ENCODE peak calls at places on chromosomes 4 and X, in four cellular contexts. C is IMR-90, W is colonic mucosa, F is sigmoid colon. X is an unnamed sample. For H3K4me1, the result is how much of the 10 kb centered on the place peaks cover.

GRCh38 chr4:111736516-111736915 is 408.7 kb upstream of the FAM241A start:
- DNase-seq in C (no peak), W (no peak), F (no peak), X (no peak)

GRCh38 chr4:1981251-1982055 is 27.3 kb downstream of the NELFA start:
- DNase-seq in C (peak), W (peak), F (no peak), X (no peak)

GRCh38 chrX:71184803-71185495 is 38.1 kb upstream of the GJB1 start:
- DNase-seq in F (no peak), C (no peak), W (no peak), X (no peak)

GRCh38 chrX:129360175-129360574 is 163.1 kb downstream of the SMARCA1 start:
- DNase-seq in F (no peak), W (peak), C (peak), X (no peak)

GRCh38 chrX:125757794-125758564 is 408.1 kb downstream of the DCAF12L2 start:
- DNase-seq in F (no peak), C (no peak), W (no peak), X (no peak)

GRCh38 chr4:161813889-161814288 is 349.9 kb downstream of the FSTL5 start:
- DNase-seq in C (no peak), F (no peak), W (no peak), X (no peak)

GRCh38 chrX:150767475-150768131 is 74.4 kb downstream of the MTMR1 start:
- DNase-seq in W (peak), F (no peak), C (peak), X (no peak)

GRCh38 chr4:8874896-8875680 is 3.4 kb upstream of the HMX1 start:
- DNase-seq in W (no peak), F (no peak), C (no peak), X (no peak)

GRCh38 chrX:125289920-125290319 is 29.8 kb upstream of the TEX13C start:
- DNase-seq in F (no peak), W (no peak), C (peak), X (no peak)

GRCh38 chrX:119687661-119688413 is 5.1 kb downstream of the SEPTIN6 start:
- DNase-seq in W (no peak), C (no peak), F (no peak), X (no peak)

GRCh38 chr4:8227201-8227770 is 28.2 kb downstream of the SH3TC1 start:
- DNase-seq in F (no peak), C (no peak), W (no peak), X (no peak)

GRCh38 chrX:153525451-153525850 is 8.0 kb downstream of the ATP2B3 start:
- DNase-seq in W (no peak), C (no peak), F (no peak), X (no peak)

GRCh38 chr4:183746305-183747229 is 87.5 kb downstream of the TRAPPC11 start:
- DNase-seq in W (no peak), F (no peak), C (peak), X (peak)

GRCh38 chrX:69182818-69183375 is 17.6 kb upstream of the PJA1 start:
- DNase-seq in F (no peak), W (no peak), C (no peak), X (no peak)

GRCh38 chrX:21715825-21716224 is 42.1 kb downstream of the SMPX start:
- DNase-seq in F (no peak), C (no peak), W (no peak), X (no peak)

GRCh38 chrX:47210661-47211425 is 7.6 kb upstream of the CDK16 start:
- DNase-seq in F (no peak), W (no peak), C (no peak), X (no peak)

GRCh38 chr4:179344861-179345260 is 1902.6 kb upstream of the AGA start:
- DNase-seq in F (no peak), W (no peak), C (no peak), X (no peak)

GRCh38 chr4:145216532-145216931 is 36.1 kb upstream of the OTUD4 start:
- DNase-seq in W (no peak), C (peak), F (no peak), X (no peak)

GRCh38 chr4:55795342-55795741 is 24.2 kb upstream of the EXOC1L start:
- DNase-seq in C (no peak), F (no peak), W (no peak), X (no peak)

GRCh38 chrX:125846251-125846650 is 319.8 kb downstream of the DCAF12L2 start:
- DNase-seq in F (no peak), W (no peak), C (no peak), X (no peak)

GRCh38 chrX:149916745-149917392 is 12.5 kb upstream of the HSFX4 start:
- DNase-seq in W (no peak), F (no peak), C (peak), X (no peak)

GRCh38 chr4:110787781-110788180 is 164.9 kb upstream of the PITX2 start:
- DNase-seq in F (no peak), C (peak), W (no peak), X (no peak)

GRCh38 chr4:176769519-176769918 is 23.2 kb downstream of the VEGFC start:
- DNase-seq in C (peak), F (no peak), W (no peak), X (no peak)

GRCh38 chrX:3815896-3816664 is 102.6 kb upstream of the PRKX start:
- DNase-seq in C (peak), F (peak), W (peak), X (no peak)

GRCh38 chrX:121570072-121570841 is 522.8 kb downstream of the GLUD2 start:
- DNase-seq in W (no peak), C (no peak), F (no peak), X (no peak)

GRCh38 chr4:14620567-14621138 is 381.6 kb upstream of the CPEB2 start:
- DNase-seq in C (no peak), F (no peak), W (no peak), X (no peak)

GRCh38 chrX:70030242-70030823 is 19.4 kb downstream of the AWAT2 start:
- DNase-seq in F (no peak), W (peak), C (peak), X (no peak)

GRCh38 chr4:99649208-99649607 is 8.4 kb downstream of the C4orf54 start:
- DNase-seq in C (no peak), W (no peak), F (no peak), X (no peak)

GRCh38 chr4:168864831-168865541 is 145.1 kb downstream of the CBR4 start:
- DNase-seq in W (no peak), C (peak), F (no peak), X (no peak)

GRCh38 chr4:165005352-165005751 is 26.4 kb upstream of the TRIM60 start:
- DNase-seq in C (no peak), W (no peak), F (no peak), X (no peak)

GRCh38 chrX:35711281-35711680 is 86.9 kb upstream of the MAGEB16 start:
- DNase-seq in F (no peak), W (no peak), C (no peak), X (no peak)

GRCh38 chrX:110703641-110704040 is 92.0 kb downstream of the CHRDL1 start:
- DNase-seq in F (no peak), C (no peak), W (no peak), X (no peak)

GRCh38 chrX:13646154-13646549 is 6.8 kb upstream of the TCEANC start:
- DNase-seq in F (peak), W (peak), C (peak), X (no peak)

GRCh38 chrX:153909024-153909979 is 4.8 kb downstream of the AVPR2 start:
- DNase-seq in F (peak), C (no peak), W (no peak), X (no peak)

GRCh38 chr4:73137121-73137520 is 67.6 kb upstream of the COX18 start:
- DNase-seq in F (no peak), W (no peak), C (no peak), X (no peak)

GRCh38 chr4:183638436-183638835 is 20.5 kb downstream of the RWDD4 start:
- DNase-seq in W (no peak), F (no peak), C (peak), X (no peak)

GRCh38 chr4:73662709-73663546 is 42.7 kb upstream of the RASSF6 start:
- DNase-seq in W (no peak), C (peak), F (no peak), X (no peak)

DNA sequence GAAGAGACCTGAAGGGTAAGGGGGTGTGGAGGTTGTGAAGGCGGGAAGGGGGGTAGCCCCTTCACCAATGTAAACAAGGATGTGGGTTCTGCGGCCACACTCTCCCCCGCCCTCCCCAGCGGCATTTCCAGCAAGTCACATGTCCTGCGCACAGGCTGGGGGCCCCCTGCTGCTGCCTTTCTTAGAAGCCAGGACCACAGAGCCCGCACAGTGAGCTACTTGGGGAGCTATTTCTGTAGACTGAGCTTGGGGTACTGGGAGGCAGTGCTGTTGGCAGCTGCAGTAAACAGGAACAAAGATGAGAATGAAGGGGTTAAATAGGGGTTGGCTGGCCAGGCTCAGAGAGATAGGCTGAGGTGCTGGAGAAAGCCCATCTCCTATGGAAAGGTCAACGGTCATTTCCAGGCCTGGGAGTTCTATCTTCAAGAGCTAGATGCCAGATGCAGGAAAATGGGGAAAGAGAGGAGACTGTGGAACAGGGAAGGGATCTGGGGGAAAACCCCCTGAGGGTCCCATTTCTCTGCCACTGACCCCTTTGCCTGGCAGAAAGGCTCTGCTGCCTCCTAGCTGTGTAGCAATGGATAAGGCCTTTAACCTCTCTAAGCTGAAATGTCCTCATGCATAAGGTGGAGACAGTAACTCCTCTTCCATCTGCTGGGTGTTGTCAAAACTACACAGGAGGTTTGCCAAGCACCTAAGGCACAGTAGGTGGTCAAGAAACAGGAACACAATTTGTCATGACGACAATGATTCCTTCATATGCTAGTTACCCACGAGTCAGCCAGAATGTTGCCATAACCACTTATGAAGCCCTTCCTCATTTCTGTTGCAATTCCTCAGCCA is 18.5 kb upstream of the PIM2 start:
- DNase-seq in C (no peak), W (peak), F (no peak), X (peak)
- H3K4me1 ChIP-seq in C (under half), W (under half), F (under half), X (under half)

GRCh38 chr4:39636786-39637185 is 1.9 kb downstream of the SMIM14 start:
- DNase-seq in C (peak), F (no peak), W (no peak), X (no peak)
- H3K27ac ChIP-seq in C (peak), F (peak), W (peak), X (peak)

GRCh38 chr4:680931-681645 is 6.7 kb downstream of the MYL5 start:
- DNase-seq in W (peak), C (no peak), F (peak), X (peak)
- H3K4me1 ChIP-seq in W (under half), C (under half), F (under half), X (under half)

GRCh38 chr4:6546091-6546490 is 28.9 kb upstream of the MAN2B2 start:
- DNase-seq in F (no peak), C (no peak), W (no peak), X (no peak)

GRCh38 chr4:6539009-6539764 is 35.8 kb upstream of the MAN2B2 start:
- DNase-seq in F (no peak), W (no peak), C (no peak), X (no peak)

GRCh38 chr4:6541789-6542188 is 33.2 kb upstream of the MAN2B2 start:
- DNase-seq in W (no peak), C (no peak), F (no peak), X (no peak)

GRCh38 chr4:6540879-6541278 is 34.1 kb upstream of the MAN2B2 start:
- DNase-seq in W (no peak), C (no peak), F (no peak), X (no peak)

DNA sequence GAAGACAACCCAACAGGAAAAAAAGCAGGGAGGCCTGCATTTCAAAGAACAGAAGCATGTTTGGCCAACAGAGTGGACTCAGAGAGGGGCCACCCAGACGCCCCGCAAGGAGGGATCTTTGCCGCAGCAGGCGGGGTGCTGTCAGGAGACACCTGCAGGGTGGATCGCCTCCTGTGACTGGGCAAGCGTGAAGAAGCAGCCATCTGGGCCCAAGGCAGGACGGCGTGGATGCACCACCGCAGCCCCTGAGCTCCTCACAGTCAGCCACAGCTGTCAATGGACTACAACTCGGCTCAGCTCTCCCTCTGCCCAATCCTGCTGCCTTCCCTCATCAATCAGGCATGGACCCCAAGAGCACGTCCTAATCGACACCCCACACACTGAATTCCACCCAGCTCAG is 32.0 kb upstream of the MAN2B2 start:
- DNase-seq in W (no peak), C (no peak), F (no peak), X (no peak)
- H3K27ac ChIP-seq in W (no peak), C (no peak), F (no peak), X (no peak)

GRCh38 chr4:186936496-186937375 is 213.1 kb upstream of the FAT1 start:
- DNase-seq in F (no peak), W (no peak), C (peak), X (no peak)

GRCh38 chr4:186939766-186940165 is 216.1 kb upstream of the FAT1 start:
- DNase-seq in W (no peak), C (no peak), F (no peak), X (no peak)

GRCh38 chr4:186935881-186936280 is 212.2 kb upstream of the FAT1 start:
- DNase-seq in W (no peak), F (no peak), C (no peak), X (no peak)

GRCh38 chr4:186940476-186940875 is 216.8 kb upstream of the FAT1 start:
- DNase-seq in W (no peak), F (no peak), C (no peak), X (no peak)

GRCh38 chr4:186939226-186939625 is 215.6 kb upstream of the FAT1 start:
- DNase-seq in C (no peak), W (no peak), F (no peak), X (no peak)
- H3K4me1 ChIP-seq in C (under half), W (under half), F (under half), X (under half)

GRCh38 chr4:92101609-92102231 is 202.0 kb upstream of the GRID2 start:
- DNase-seq in F (no peak), C (peak), W (no peak), X (no peak)

GRCh38 chr4:92111493-92111892 is 192.3 kb upstream of the GRID2 start:
- DNase-seq in W (no peak), F (no peak), C (no peak), X (no peak)

GRCh38 chr4:92104506-92104905 is 199.3 kb upstream of the GRID2 start:
- DNase-seq in W (no peak), C (no peak), F (no peak), X (no peak)

GRCh38 chr4:92100980-92101379 is 202.8 kb upstream of the GRID2 start:
- DNase-seq in C (no peak), F (no peak), W (no peak), X (no peak)

DNA sequence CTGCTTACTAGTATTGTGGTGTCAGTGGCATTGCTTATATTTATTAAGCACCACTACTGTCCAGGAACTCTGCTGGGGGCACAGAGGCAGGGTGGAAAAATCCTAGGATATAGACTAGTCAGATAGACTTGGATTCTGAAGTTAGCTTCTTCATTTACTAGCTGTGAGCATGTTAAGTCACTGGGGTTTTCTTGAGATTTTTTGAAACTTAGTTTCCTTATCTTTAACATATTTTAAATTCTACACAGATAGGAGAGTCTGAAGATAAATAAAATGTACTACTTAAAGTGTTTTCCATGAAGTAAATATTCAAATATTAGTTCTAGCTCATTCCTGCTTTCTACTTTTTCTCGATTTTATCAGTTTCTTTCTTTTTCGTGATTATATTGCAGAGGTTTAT is 196.9 kb upstream of the GRID2 start:
- DNase-seq in F (no peak), W (no peak), C (no peak), X (no peak)
- H3K27ac ChIP-seq in F (no peak), W (no peak), C (no peak), X (no peak)